ENCODE peak calls at places on chromosomes 12 and 14, in ten cellular contexts. H, M, C, J, S, W, A, N, Q and Z are unnamed samples.

GRCh38 chr12:112087055-112087850 is 21.3 kb downstream of the NAA25 start:
- DNase-seq in S (no peak), W (no peak), J (no peak), M (peak), H (no peak), C (no peak), N (no peak), Q (no peak), A (no peak), Z (no peak)

GRCh38 chr12:56596815-56597214 is 33.3 kb downstream of the BAZ2A start:
- DNase-seq in J (no peak), H (no peak), Q (no peak), M (no peak), C (no peak), N (no peak), S (no peak), W (no peak), A (no peak), Z (no peak)

GRCh38 chr14:23352506-23353432 is at the start of gene SLC22A17:
- DNase-seq in J (peak), Q (no peak), W (peak), A (peak), N (peak), S (peak), M (peak), H (peak), C (peak), Z (peak)

GRCh38 chr14:49594347-49595089 is 4.2 kb upstream of the LRR1 start:
- DNase-seq in S (no peak), M (peak), C (peak), A (no peak), H (no peak), Q (no peak), W (no peak), N (no peak), J (peak), Z (no peak)

GRCh38 chr14:75138492-75138891 is 11.6 kb upstream of the NEK9 start:
- DNase-seq in Q (no peak), S (no peak), W (no peak), N (no peak), A (no peak), H (no peak), M (no peak), C (no peak), J (no peak), Z (no peak)

GRCh38 chr14:58746261-58746660 is 108.5 kb downstream of the DACT1 start:
- DNase-seq in W (no peak), C (peak), J (peak), S (no peak), Q (no peak), N (no peak), A (no peak), H (no peak), M (peak), Z (no peak)

GRCh38 chr12:54853933-54854538 is at the start of gene MUCL1:
- DNase-seq in H (peak), Q (no peak), C (peak), W (peak), A (no peak), S (peak), N (no peak), M (peak), J (peak), Z (no peak)

GRCh38 chr12:94769746-94770396 is 119.5 kb upstream of the TMCC3 start:
- DNase-seq in Q (no peak), S (no peak), A (no peak), M (no peak), W (no peak), C (no peak), N (no peak), H (no peak), J (no peak), Z (no peak)

GRCh38 chr14:73526036-73526984 is 10.6 kb upstream of the ACOT1 start:
- DNase-seq in Q (no peak), H (no peak), M (peak), J (no peak), C (no peak), S (no peak), A (no peak), W (no peak), N (peak), Z (no peak)

GRCh38 chr12:54251667-54252284 is 28.1 kb downstream of the CBX5 start:
- DNase-seq in S (peak), M (peak), C (peak), N (no peak), H (no peak), J (peak), W (no peak), A (no peak), Q (no peak), Z (no peak)

GRCh38 chr12:53495903-53496751 is 3.1 kb downstream of the MAP3K12 start:
- DNase-seq in Q (peak), N (peak), S (no peak), A (no peak), H (no peak), M (peak), C (peak), J (peak), W (no peak), Z (no peak)

GRCh38 chr12:54723653-54724256 is 75.6 kb upstream of the DCD start:
- DNase-seq in Q (no peak), J (peak), N (no peak), H (no peak), S (no peak), A (no peak), C (peak), M (peak), W (no peak), Z (no peak)

GRCh38 chr14:67583711-67584644 is 16.1 kb downstream of the PIGH start:
- DNase-seq in A (no peak), Q (no peak), W (no peak), H (no peak), S (peak), J (peak), C (peak), N (no peak), M (peak), Z (no peak)

GRCh38 chr14:105448706-105449111 is 25.9 kb upstream of the CRIP2 start:
- DNase-seq in S (peak), C (peak), A (no peak), N (peak), W (peak), Q (no peak), M (peak), J (peak), H (peak), Z (peak)

GRCh38 chr14:87868920-87869319 is 124.1 kb downstream of the GALC start:
- DNase-seq in N (no peak), M (no peak), C (no peak), H (no peak), J (no peak), W (no peak), S (no peak), Q (no peak), A (no peak), Z (no peak)

GRCh38 chr14:104115691-104116543 is 22.5 kb upstream of the KIF26A start:
- DNase-seq in J (no peak), H (no peak), C (no peak), S (no peak), M (no peak), A (no peak), N (peak), Q (no peak), W (no peak), Z (peak)